ENCODE peak calls at places on chromosomes 12 and 14, in four cellular contexts. T is iPS-NIHi11, H is NCI-H2029, I is cerebellar cortex. C is an unnamed sample.

GRCh38 chr12:94805749-94806148 is 155.4 kb upstream of the TMCC3 start:
- DNase-seq in T (no peak), I (no peak), H (no peak), C (no peak)

GRCh38 chr14:55899531-55899930 is 218.7 kb upstream of the PELI2 start:
- DNase-seq in I (no peak), T (no peak), H (no peak), C (no peak)

GRCh38 chr12:24407884-24408283 is 458.4 kb upstream of the SOX5 start:
- DNase-seq in H (no peak), I (no peak), T (no peak), C (no peak)

GRCh38 chr14:42323426-42323825 is 716.8 kb downstream of the LRFN5 start:
- DNase-seq in H (no peak), T (no peak), I (no peak), C (no peak)

GRCh38 chr14:70009961-70010360 is 130.7 kb downstream of the SMOC1 start:
- DNase-seq in T (no peak), I (no peak), H (no peak), C (no peak)

GRCh38 chr14:99556134-99556791 is 47.7 kb downstream of the CCDC85C start:
- DNase-seq in I (no peak), T (no peak), H (no peak), C (no peak)

GRCh38 chr12:69055706-69056105 is 122.7 kb upstream of the CPM start:
- DNase-seq in H (no peak), T (no peak), I (no peak), C (no peak)

GRCh38 chr12:607541-608001 is 55.7 kb downstream of the NINJ2 start:
- DNase-seq in I (peak), T (peak), H (no peak), C (no peak)

GRCh38 chr12:8905546-8905945 is 8.8 kb upstream of the PHC1 start:
- DNase-seq in T (no peak), I (no peak), H (no peak), C (no peak)

GRCh38 chr12:48961331-48961730 is 4.0 kb upstream of the ARF3 start:
- DNase-seq in I (no peak), T (no peak), H (no peak), C (no peak)

GRCh38 chr12:131058700-131059099 is 105.0 kb downstream of the ADGRD1 start:
- DNase-seq in H (no peak), T (no peak), I (no peak), C (no peak)

GRCh38 chr12:101696477-101697196 is 803 bp upstream of the CHPT1 start:
- DNase-seq in T (no peak), H (peak), I (peak), C (no peak)

GRCh38 chr12:26198742-26199141 is 3.4 kb downstream of the SSPN start:
- DNase-seq in T (no peak), I (no peak), H (no peak), C (peak)

GRCh38 chr12:55935742-55936151 is 4.8 kb downstream of the DGKA start:
- DNase-seq in I (peak), H (no peak), T (no peak), C (no peak)

GRCh38 chr12:49440031-49440430 is 72.8 kb downstream of the SPATS2 start:
- DNase-seq in H (no peak), T (no peak), I (no peak), C (no peak)

GRCh38 chr12:26122681-26123481 is 2.0 kb downstream of the BHLHE41 start:
- DNase-seq in T (no peak), H (no peak), I (peak), C (peak)

GRCh38 chr14:24172871-24173281 is 996 bp downstream of the REC8 start:
- DNase-seq in T (no peak), I (peak), H (no peak), C (no peak)

GRCh38 chr12:104049278-104050257 is at the start of gene GLT8D2:
- DNase-seq in I (peak), H (no peak), T (peak), C (no peak)

GRCh38 chr14:99163446-99163845 is 108.6 kb downstream of the BCL11B start:
- DNase-seq in H (no peak), I (no peak), T (no peak), C (no peak)

GRCh38 chr12:25529738-25530137 is 23.3 kb downstream of the LMNTD1 start:
- DNase-seq in T (no peak), I (no peak), H (no peak), C (no peak)

GRCh38 chr14:100292776-100293461 is 13.3 kb downstream of the SLC25A29 start:
- DNase-seq in T (no peak), H (no peak), I (no peak), C (no peak)

GRCh38 chr14:70011098-70011497 is 131.9 kb downstream of the SMOC1 start:
- DNase-seq in H (no peak), I (no peak), T (no peak), C (no peak)

GRCh38 chr12:12685305-12685704 is 10.7 kb downstream of the GPR19 start:
- DNase-seq in T (peak), I (peak), H (peak), C (no peak)

GRCh38 chr14:23669441-23669840 is 33.3 kb downstream of the DHRS2 start:
- DNase-seq in H (no peak), T (no peak), I (no peak), C (no peak)

GRCh38 chr14:36070056-36071043 is 106.2 kb downstream of the PTCSC3 start:
- DNase-seq in I (peak), T (peak), H (peak), C (no peak)

GRCh38 chr14:21263284-21264024 is 5.8 kb downstream of the HNRNPC start:
- DNase-seq in H (no peak), T (no peak), I (no peak), C (no peak)

GRCh38 chr12:77049767-77050353 is 15.5 kb downstream of the E2F7 start:
- DNase-seq in I (peak), T (peak), H (peak), C (no peak)

GRCh38 chr12:79373896-79374499 is 316.8 kb downstream of the PAWR start:
- DNase-seq in H (no peak), T (peak), I (no peak), C (no peak)

GRCh38 chr12:132218519-132218860 is 74.2 kb downstream of the NOC4L start:
- DNase-seq in I (no peak), H (no peak), T (no peak), C (no peak)

GRCh38 chr12:53200458-53201169 is 6.4 kb downstream of the ITGB7 start:
- DNase-seq in I (no peak), H (no peak), T (no peak), C (no peak)

GRCh38 chr14:49977126-49977841 is 84.4 kb downstream of the ARF6 start:
- DNase-seq in I (no peak), H (no peak), T (no peak), C (no peak)

GRCh38 chr14:92325835-92326234 is 2.9 kb downstream of the SLC24A4 start:
- DNase-seq in T (no peak), H (no peak), I (peak), C (no peak)

GRCh38 chr12:128755565-128755964 is 68.2 kb downstream of the SLC15A4 start:
- DNase-seq in I (no peak), H (no peak), T (no peak), C (no peak)

GRCh38 chr14:50736932-50737419 is 68.9 kb upstream of the SAV1 start:
- DNase-seq in H (no peak), I (no peak), T (no peak), C (no peak)

GRCh38 chr12:15151141-15152091 is 69.8 kb downstream of the RERG start:
- DNase-seq in T (no peak), I (peak), H (no peak), C (no peak)

GRCh38 chr12:102879144-102879763 is 37.8 kb downstream of the PAH start:
- DNase-seq in T (peak), I (peak), H (peak), C (no peak)

GRCh38 chr14:74562515-74563232 is 49.4 kb downstream of the LTBP2 start:
- DNase-seq in T (peak), H (no peak), I (peak), C (no peak)

GRCh38 chr12:68975811-68976210 is 42.8 kb upstream of the CPM start:
- DNase-seq in H (no peak), I (no peak), T (no peak), C (no peak)